ENCODE peak calls at places on chromosomes 4 and X, in five cellular contexts. G is fibroblast of mammary gland, E is right atrium auricular region, C is RWPE1, X is cardiac muscle cell. S is an unnamed sample.

GRCh38 chr4:141686146-141686775 is 49.9 kb downstream of the IL15 start:
- DNase-seq in G (peak), E (no peak), C (peak), X (peak), S (no peak)

GRCh38 chr4:173461170-173461569 is 62.3 kb upstream of the SCRG1 start:
- DNase-seq in G (peak), E (no peak), C (no peak), X (peak), S (no peak)

GRCh38 chr4:1517592-1518411 is 111.6 kb upstream of the NKX1-1 start:
- DNase-seq in G (no peak), E (no peak), C (no peak), X (no peak), S (no peak)

GRCh38 chr4:10040049-10040892 is 19.0 kb upstream of the SLC2A9 start:
- DNase-seq in G (no peak), E (no peak), C (no peak), X (no peak), S (no peak)

GRCh38 chr4:84952776-84953175 is 13.7 kb downstream of the WDFY3 start:
- DNase-seq in G (no peak), E (no peak), C (no peak), X (no peak), S (no peak)

GRCh38 chrX:142089193-142089592 is 115.9 kb downstream of the MAGEC2 start:
- DNase-seq in G (peak), E (no peak), C (peak), X (peak), S (no peak)

GRCh38 chr4:120130786-120131185 is 64.1 kb upstream of the MAD2L1 start:
- DNase-seq in G (no peak), E (no peak), C (no peak), X (no peak), S (no peak)

GRCh38 chrX:2301901-2302300 is 198.9 kb downstream of the DHRSX start:
- DNase-seq in G (no peak), E (no peak), C (no peak), X (no peak), S (no peak)

GRCh38 chr4:159503243-159503642 is 400.4 kb downstream of the RAPGEF2 start:
- DNase-seq in G (no peak), E (no peak), C (no peak), X (no peak), S (no peak)

GRCh38 chr4:155377281-155377680 is 516 bp upstream of the MAP9 start:
- DNase-seq in G (peak), E (no peak), C (no peak), X (peak), S (no peak)

GRCh38 chr4:41155194-41155830 is 59.0 kb downstream of the APBB2 start:
- DNase-seq in G (peak), E (no peak), C (peak), X (peak), S (no peak)

GRCh38 chrX:39201305-39201990 is 400.2 kb downstream of the MID1IP1 start:
- DNase-seq in G (no peak), E (no peak), C (peak), X (peak), S (no peak)

GRCh38 chr4:6953751-6954380 is 44.2 kb downstream of the TBC1D14 start:
- DNase-seq in G (peak), E (peak), C (no peak), X (peak), S (no peak)

GRCh38 chr4:182585321-182585720 is 331.9 kb downstream of the DCTD start:
- DNase-seq in G (no peak), E (no peak), C (no peak), X (no peak), S (no peak)

GRCh38 chr4:56698329-56698728 is 17.2 kb upstream of the HOPX start:
- DNase-seq in G (peak), E (no peak), C (no peak), X (peak), S (no peak)

GRCh38 chr4:32148120-32148666 is 1428.0 kb downstream of the PCDH7 start:
- DNase-seq in G (peak), E (no peak), C (no peak), X (peak), S (no peak)

GRCh38 chrX:30196322-30196721 is 19.0 kb upstream of the MAGEB2 start:
- DNase-seq in G (no peak), E (no peak), C (peak), X (peak), S (no peak)

GRCh38 chrX:15616531-15616930 is 15.8 kb upstream of the ACE2 start:
- DNase-seq in G (peak), E (no peak), C (no peak), X (peak), S (no peak)

GRCh38 chrX:94721386-94721785 is 1047.4 kb downstream of the FAM133A start:
- DNase-seq in G (no peak), E (no peak), C (no peak), X (no peak), S (no peak)

GRCh38 chr4:100823066-100823992 is 305.5 kb upstream of the EMCN start:
- DNase-seq in G (peak), E (no peak), C (peak), X (no peak), S (peak)

GRCh38 chrX:70033348-70033747 is 16.4 kb downstream of the AWAT2 start:
- DNase-seq in G (peak), E (no peak), C (no peak), X (peak), S (peak)

GRCh38 chr4:152848508-152848907 is 68.8 kb downstream of the ARFIP1 start:
- DNase-seq in G (peak), E (no peak), C (no peak), X (no peak), S (no peak)

GRCh38 chrX:38937400-38937799 is 136.1 kb downstream of the MID1IP1 start:
- DNase-seq in G (peak), E (no peak), C (no peak), X (no peak), S (no peak)

GRCh38 chr4:176981551-176981950 is 188.8 kb upstream of the VEGFC start:
- DNase-seq in G (peak), E (no peak), C (no peak), X (peak), S (no peak)

GRCh38 chr4:39648827-39649558 is 10.3 kb upstream of the SMIM14 start:
- DNase-seq in G (no peak), E (no peak), C (no peak), X (no peak), S (no peak)

GRCh38 chrX:130174051-130174704 is 2.4 kb downstream of the RAB33A start:
- DNase-seq in G (peak), E (peak), C (no peak), X (peak), S (no peak)

GRCh38 chr4:173538903-173539445 is 8.9 kb upstream of the HAND2 start:
- DNase-seq in G (peak), E (no peak), C (no peak), X (no peak), S (no peak)

GRCh38 chrX:121000589-121000988 is 15.0 kb upstream of the CT47A1 start:
- DNase-seq in G (peak), E (no peak), C (peak), X (peak), S (peak)

GRCh38 chrX:16828126-16828908 is 41.8 kb downstream of the RBBP7 start:
- DNase-seq in G (peak), E (no peak), C (no peak), X (peak), S (no peak)

GRCh38 chr4:25857403-25857802 is 5.4 kb downstream of the SEL1L3 start:
- DNase-seq in G (peak), E (no peak), C (no peak), X (peak), S (no peak)

GRCh38 chr4:68575081-68575480 is 1.0 kb downstream of the UGT2B17 start:
- DNase-seq in G (no peak), E (no peak), C (no peak), X (no peak), S (no peak)

GRCh38 chr4:30605616-30606015 is 114.6 kb upstream of the PCDH7 start:
- DNase-seq in G (peak), E (no peak), C (no peak), X (peak), S (no peak)

GRCh38 chr4:146186556-146186955 is 11.0 kb downstream of the LSM6 start:
- DNase-seq in G (no peak), E (no peak), C (no peak), X (no peak), S (no peak)

GRCh38 chr4:6301051-6301731 is 31.5 kb downstream of the WFS1 start:
- DNase-seq in G (no peak), E (no peak), C (no peak), X (no peak), S (no peak)

GRCh38 chr4:186144180-186144579 is 39.7 kb downstream of the FAM149A start:
- DNase-seq in G (peak), E (peak), C (peak), X (peak), S (no peak)

DNA sequence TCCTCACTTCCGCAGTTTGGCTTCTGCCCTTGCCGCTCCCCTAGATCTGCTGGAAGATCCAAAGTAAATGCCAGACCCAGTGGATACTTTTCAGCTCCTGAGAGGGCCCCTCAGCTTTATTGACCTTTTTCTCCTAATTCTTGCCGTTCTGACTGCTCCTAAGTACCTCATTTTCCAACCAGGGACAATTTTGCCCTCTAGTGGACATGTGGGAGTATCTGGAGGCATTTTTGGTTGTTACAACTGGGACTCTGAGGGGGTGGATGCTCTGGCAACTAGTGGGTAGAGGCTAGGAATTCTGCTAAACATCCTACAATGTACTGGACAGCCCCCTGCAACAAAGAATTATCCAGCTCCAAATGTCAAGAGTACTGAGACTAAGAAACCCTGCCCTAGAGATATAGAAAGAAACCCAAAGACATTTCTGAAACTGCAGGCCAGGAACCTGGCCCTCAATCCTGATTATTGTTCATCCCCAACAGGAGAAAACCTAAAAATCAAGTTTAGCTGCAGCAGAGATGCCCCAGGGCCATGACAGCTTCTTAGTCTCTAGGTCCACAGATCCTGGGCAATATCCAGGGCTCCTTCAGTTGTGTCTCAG is 3.4 kb downstream of the TEX13B start:
- DNase-seq in G (peak), E (no peak), C (peak), X (peak), S (no peak)
- TF ChIP-seq CTCF in G (peak), E (no peak), C (peak), X (peak), S (peak)

GRCh38 chr4:27001398-27002164 is 140.9 kb downstream of the STIM2 start:
- DNase-seq in G (no peak), E (no peak), C (no peak), X (no peak), S (no peak)
- TF ChIP-seq CTCF in G (no peak), E (no peak), C (no peak), X (no peak), S (no peak)

DNA sequence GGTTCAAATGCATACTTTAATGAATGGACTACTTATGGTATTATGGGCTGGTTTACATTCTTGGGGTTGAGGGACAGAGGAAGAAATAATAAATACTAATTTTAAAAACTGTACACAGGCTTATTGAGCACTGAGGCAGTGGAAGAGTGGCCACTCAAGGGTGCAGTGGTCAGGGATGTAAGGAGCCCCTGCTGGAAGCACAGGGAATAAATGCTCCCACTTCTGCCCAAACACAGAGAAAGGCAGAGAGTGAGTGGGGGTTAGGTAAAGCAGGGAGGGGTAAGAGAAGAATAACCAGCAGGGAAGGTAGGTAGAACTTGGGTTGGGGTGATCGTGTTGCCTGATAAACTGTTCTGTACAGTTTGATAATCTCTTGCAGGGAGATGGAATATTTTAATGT is 60.0 kb downstream of the GAB1 start:
- DNase-seq in G (no peak), E (no peak), C (no peak), X (no peak), S (no peak)
- TF ChIP-seq CTCF in G (peak), E (no peak), C (no peak), X (peak), S (no peak)

GRCh38 chr4:4761128-4761991 is 98.1 kb upstream of the MSX1 start:
- DNase-seq in G (peak), E (no peak), C (no peak), X (peak), S (no peak)
- TF ChIP-seq CTCF in G (peak), E (no peak), C (no peak), X (peak), S (no peak)

GRCh38 chrX:49039598-49040375 is 3.4 kb downstream of the TFE3 start:
- DNase-seq in G (peak), E (peak), C (peak), X (peak), S (no peak)
- TF ChIP-seq CTCF in G (peak), E (no peak), C (no peak), X (peak), S (no peak)

DNA sequence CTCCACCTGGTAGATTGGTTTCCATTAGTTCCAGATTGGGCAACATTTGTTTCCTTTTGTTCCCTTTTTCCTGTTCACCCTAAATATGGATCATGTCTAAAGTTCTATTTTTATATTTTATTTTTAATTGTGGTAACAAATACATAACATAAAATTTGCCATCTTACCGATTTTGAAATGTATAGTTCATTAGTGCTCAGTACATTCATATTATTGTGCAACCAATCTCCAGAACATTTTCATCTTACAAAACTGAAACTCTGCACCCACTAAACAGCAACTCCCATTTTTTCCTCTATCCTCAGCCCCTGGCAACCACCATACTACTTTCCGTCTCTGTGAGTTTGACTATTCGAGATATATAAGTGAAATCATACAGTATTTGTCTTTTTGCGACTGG is 14.2 kb upstream of the RPS6KA3 start:
- DNase-seq in G (no peak), E (no peak), C (no peak), X (no peak), S (no peak)
- TF ChIP-seq CTCF in G (no peak), E (no peak), C (no peak), X (no peak), S (no peak)